ENCODE peak calls at places on chromosome 9, in four cellular contexts. G, D, Y and J are unnamed samples.

GRCh38 chr9:91116226-91116625 is 245.5 kb downstream of the AUH start:
- DNase-seq in G (no peak), D (peak), Y (no peak), J (no peak)

GRCh38 chr9:100919526-100919925 is 109.0 kb upstream of the PLPPR1 start:
- DNase-seq in D (no peak), G (no peak), Y (no peak), J (no peak)

GRCh38 chr9:7055201-7055903 is 297.6 kb downstream of the KDM4C start:
- DNase-seq in D (no peak), Y (no peak), G (no peak), J (no peak)

GRCh38 chr9:121557581-121558422 is 58.2 kb upstream of the GGTA1 start:
- DNase-seq in G (no peak), Y (no peak), D (peak), J (no peak)

GRCh38 chr9:69768101-69768500 is 8.3 kb upstream of the PTAR1 start:
- DNase-seq in G (no peak), Y (no peak), D (no peak), J (no peak)

GRCh38 chr9:97628668-97629067 is 4.5 kb downstream of the TSTD2 start:
- DNase-seq in G (no peak), D (no peak), Y (no peak), J (no peak)

GRCh38 chr9:42396318-42396717 is 212.9 kb downstream of the SPATA31A6 start:
- DNase-seq in D (no peak), G (no peak), Y (no peak), J (no peak)

GRCh38 chr9:5389109-5389732 is 48.5 kb downstream of the PLGRKT start:
- DNase-seq in Y (peak), D (peak), G (no peak), J (no peak)

GRCh38 chr9:123425261-123425821 is 69.3 kb downstream of the CRB2 start:
- DNase-seq in G (no peak), Y (no peak), D (no peak), J (peak)

GRCh38 chr9:8863886-8864881 is 1064.6 kb upstream of the DMAC1 start:
- DNase-seq in D (peak), Y (no peak), G (no peak), J (no peak)

GRCh38 chr9:137583957-137584356 is 5.2 kb upstream of the DPH7 start:
- DNase-seq in D (no peak), G (no peak), Y (no peak), J (no peak)

GRCh38 chr9:109780453-109781033 is 545 bp downstream of the PALM2AKAP2 start:
- DNase-seq in Y (no peak), D (peak), G (no peak), J (no peak)

GRCh38 chr9:70229026-70229425 is 29.8 kb upstream of the SMC5 start:
- DNase-seq in Y (no peak), D (peak), G (no peak), J (peak)

GRCh38 chr9:124594673-124595072 is 87.5 kb upstream of the NR5A1 start:
- DNase-seq in G (no peak), D (peak), Y (no peak), J (no peak)

GRCh38 chr9:124594215-124594614 is 87.0 kb upstream of the NR5A1 start:
- DNase-seq in Y (no peak), G (no peak), D (no peak), J (no peak)

GRCh38 chr9:124598048-124598447 is 90.8 kb upstream of the NR5A1 start:
- DNase-seq in D (no peak), G (no peak), Y (no peak), J (no peak)

GRCh38 chr9:124596172-124596839 is 89.1 kb upstream of the NR5A1 start:
- DNase-seq in D (no peak), G (no peak), Y (no peak), J (no peak)

GRCh38 chr9:124595743-124596142 is 88.5 kb upstream of the NR5A1 start:
- DNase-seq in D (no peak), G (no peak), Y (no peak), J (no peak)
- H3K4me3 ChIP-seq in D (no peak), G (no peak), Y (no peak), J (no peak)

DNA sequence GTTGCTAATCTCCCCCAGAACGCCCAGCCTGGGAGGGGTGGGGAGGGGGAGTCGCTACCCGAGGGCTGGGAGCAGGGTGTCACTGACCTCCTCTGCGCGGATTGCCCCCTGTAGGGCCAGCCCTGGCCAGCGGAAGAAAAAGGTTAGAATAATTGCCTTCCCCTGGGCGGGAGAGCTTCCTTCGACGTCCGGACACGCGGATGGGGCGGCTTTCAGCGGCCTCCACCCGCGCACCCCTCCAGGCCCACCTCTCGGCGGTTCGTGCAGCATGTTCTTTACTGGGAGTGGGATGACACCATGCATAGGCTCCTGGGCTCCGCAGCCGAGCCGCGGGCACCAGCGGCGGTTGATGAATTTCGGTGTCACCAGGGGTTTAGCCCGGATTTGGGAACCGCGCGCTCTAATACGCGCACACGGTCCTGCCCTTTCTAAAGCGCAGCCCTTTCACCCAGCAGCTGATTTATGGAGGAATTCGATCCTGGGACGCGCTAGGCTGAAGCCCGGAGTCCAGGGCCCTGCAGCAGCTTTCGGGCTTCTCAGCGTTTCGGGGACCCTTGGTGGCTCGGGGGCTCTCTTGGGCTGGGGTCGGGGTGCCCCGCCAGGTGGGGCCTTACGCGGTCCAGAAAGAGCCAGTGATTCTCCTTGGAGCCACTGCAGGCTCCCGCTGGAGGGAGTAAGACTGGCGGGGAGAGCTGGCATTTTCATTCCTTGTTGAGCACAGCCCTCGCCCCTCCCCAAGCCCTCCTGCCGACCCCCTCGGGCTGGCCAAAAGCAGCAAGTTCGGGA is 10.1 kb downstream of the LMX1B start:
- DNase-seq in G (no peak), Y (no peak), D (no peak), J (no peak)
- H3K4me3 ChIP-seq in G (no peak), Y (no peak), D (no peak), J (peak)

GRCh38 chr9:33677961-33678360 is 117.4 kb upstream of the PRSS3 start:
- DNase-seq in Y (no peak), G (no peak), D (no peak), J (no peak)

GRCh38 chr9:33682551-33682950 is 112.8 kb upstream of the PRSS3 start:
- DNase-seq in D (no peak), G (no peak), Y (no peak), J (no peak)

GRCh38 chr9:33677506-33677809 is 117.9 kb upstream of the PRSS3 start:
- DNase-seq in G (no peak), D (no peak), Y (no peak), J (no peak)

DNA sequence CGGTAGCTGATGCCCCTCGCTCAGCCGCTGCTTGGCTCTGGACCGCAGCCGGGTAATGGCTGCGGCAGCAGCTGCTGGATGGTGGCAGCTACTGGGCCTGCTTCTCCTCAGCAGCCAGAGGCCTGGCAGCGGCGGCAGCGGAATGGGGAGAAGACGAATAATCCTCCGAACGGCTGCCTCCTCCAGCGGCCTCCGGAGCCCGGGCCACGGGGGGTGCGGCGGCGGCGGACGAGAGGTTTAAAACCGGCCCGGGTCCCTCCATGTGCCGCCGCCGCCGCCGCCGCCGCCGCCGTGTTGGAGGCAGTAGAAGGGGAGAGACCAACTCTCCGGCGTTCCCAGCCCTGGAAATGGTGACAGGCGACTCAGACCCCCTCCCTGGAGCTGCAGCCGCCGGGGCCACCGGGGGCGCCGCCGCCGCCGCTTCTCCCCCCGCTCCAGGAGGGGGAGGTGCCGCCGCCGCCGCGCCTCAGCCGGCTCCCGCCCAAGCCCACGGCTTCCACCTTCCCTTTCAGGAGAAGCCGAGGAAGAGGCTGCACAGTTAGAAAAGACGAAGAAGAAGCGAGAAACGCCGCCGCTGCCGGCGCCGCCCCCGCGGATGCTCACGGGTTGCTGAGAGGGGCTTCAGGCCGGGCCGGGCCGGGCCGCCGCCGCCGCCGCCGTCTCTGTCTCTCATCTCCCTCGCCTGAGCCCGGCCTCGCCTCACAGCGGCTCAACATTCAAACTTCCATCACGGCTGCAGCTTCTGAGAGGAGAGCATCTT is 118.4 kb upstream of the PRSS3 start:
- DNase-seq in G (peak), D (peak), Y (peak), J (peak)
- H3K4me3 ChIP-seq in G (peak), D (peak), Y (peak), J (peak)

GRCh38 chr9:126612329-126612812 is 1.4 kb upstream of the LMX1B start:
- DNase-seq in Y (no peak), D (no peak), G (no peak), J (peak)
- H3K4me3 ChIP-seq in Y (peak), D (no peak), G (peak), J (peak)

GRCh38 chr9:93057703-93058356 is 671 bp upstream of the SUSD3 start:
- DNase-seq in D (no peak), Y (peak), G (no peak), J (no peak)

GRCh38 chr9:93059960-93060591 is 1.6 kb downstream of the SUSD3 start:
- DNase-seq in G (no peak), D (no peak), Y (no peak), J (no peak)

GRCh38 chr9:93059097-93059959 is 827 bp downstream of the SUSD3 start:
- DNase-seq in G (no peak), Y (no peak), D (no peak), J (no peak)

GRCh38 chr9:93057024-93057702 is 1.3 kb upstream of the SUSD3 start:
- DNase-seq in Y (no peak), D (no peak), G (no peak), J (no peak)

DNA sequence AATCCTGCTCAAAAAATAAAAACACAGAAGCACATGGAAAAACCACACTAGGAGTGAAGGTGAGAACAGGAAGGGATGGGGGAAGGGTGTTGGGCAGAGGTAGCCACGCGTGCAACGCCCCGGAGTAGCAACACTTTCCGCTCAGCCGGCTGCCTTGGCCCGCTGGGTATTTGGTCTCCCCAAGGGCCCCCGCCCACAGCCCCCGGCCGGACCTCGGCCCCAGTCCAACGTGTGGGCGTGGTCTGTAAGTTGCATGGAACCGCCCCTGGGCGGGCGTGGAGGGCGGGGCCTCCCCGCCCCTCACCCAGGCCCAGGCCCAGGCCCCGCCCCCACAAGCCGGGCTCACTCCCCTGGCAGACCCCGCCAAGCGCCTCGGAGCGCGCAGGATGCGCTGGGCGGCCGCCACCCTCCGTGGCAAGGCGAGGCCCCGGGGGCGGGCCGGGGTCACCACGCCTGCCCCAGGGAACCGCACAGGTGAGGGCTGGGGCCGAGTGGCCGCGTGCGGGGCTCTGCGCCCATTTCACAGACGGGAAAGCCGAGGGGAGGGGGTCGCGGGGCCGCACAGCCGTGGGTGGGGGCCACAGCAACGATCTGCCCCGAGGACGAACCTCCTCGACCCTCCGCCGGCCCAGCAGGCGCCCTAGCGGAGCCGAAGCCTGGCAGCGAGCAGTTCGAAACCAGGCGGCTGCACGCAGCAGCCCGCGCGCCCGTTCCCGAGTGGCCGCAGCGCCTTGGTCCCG is at the start of gene SUSD3:
- DNase-seq in G (no peak), D (peak), Y (peak), J (no peak)
- H3K4me3 ChIP-seq in G (peak), D (no peak), Y (peak), J (no peak)

DNA sequence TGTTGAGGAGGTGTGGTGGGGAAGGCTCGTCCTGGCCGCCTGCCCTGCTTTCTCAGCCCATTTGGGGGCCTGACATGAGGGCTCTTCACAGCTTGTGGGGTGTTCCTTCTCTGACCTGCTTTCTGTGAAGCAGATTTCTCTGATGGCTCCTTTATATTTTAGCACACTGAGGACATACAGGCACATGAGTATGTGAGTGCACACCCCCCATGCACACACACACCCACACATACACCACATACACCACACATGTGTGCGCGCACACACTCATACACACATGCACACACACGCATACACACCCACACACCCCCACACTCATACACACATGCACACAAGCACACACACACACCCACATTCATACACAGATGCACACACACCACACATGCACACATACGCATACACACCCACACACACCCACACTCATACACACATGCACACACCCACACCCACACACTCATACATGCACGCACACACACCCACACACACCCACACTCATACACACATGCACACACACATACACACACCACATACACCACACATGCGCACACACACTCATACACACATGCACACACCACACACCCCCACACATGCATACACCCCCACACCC is 117.5 kb downstream of the COL5A1 start:
- DNase-seq in Y (no peak), G (no peak), D (no peak), J (no peak)
- H3K4me3 ChIP-seq in Y (no peak), G (no peak), D (no peak), J (no peak)

GRCh38 chr9:17134396-17134842 is 421 bp upstream of the CNTLN start:
- DNase-seq in G (no peak), Y (no peak), D (peak), J (peak)

GRCh38 chr9:17137576-17137975 is 2.7 kb downstream of the CNTLN start:
- DNase-seq in D (peak), Y (no peak), G (no peak), J (no peak)

GRCh38 chr9:17138503-17138902 is 3.7 kb downstream of the CNTLN start:
- DNase-seq in Y (no peak), D (no peak), G (no peak), J (no peak)

GRCh38 chr9:17134843-17135577 is at the start of gene CNTLN:
- DNase-seq in Y (peak), G (peak), D (peak), J (peak)

GRCh38 chr9:17135578-17135904 is 701 bp downstream of the CNTLN start:
- DNase-seq in Y (no peak), G (no peak), D (no peak), J (no peak)
- H3K4me3 ChIP-seq in Y (no peak), G (peak), D (peak), J (peak)